ENCODE peak calls at places on chromosomes 12 and 14, in seven cellular contexts. F is IMR-90, V is H9, J is mesendoderm, Y is neuronal stem cell, E is H1, W is mesenchymal stem cell. Q is an unnamed sample.

GRCh38 chr12:102874819-102875218 is 42.2 kb downstream of the PAH start:
- DNase-seq in V (no peak), W (no peak), Y (no peak), J (no peak), E (no peak), F (no peak), Q (no peak)

GRCh38 chr12:105850103-105850968 is 288.4 kb downstream of the NUAK1 start:
- DNase-seq in E (no peak), J (peak; percentile 51), V (no peak), W (no peak), F (no peak), Y (no peak), Q (no peak)

GRCh38 chr12:3980504-3981272 is 107.5 kb upstream of the PARP11 start:
- DNase-seq in E (no peak), F (no peak), Y (no peak), J (no peak), W (no peak), V (no peak), Q (no peak)

GRCh38 chr12:116863275-116863767 is 17.9 kb downstream of the HRK start:
- DNase-seq in W (peak; percentile 21), V (peak; percentile 88), Y (no peak), J (peak; percentile 79), F (peak; percentile 75), E (peak; percentile 47), Q (peak; percentile 26)

GRCh38 chr12:27290501-27291168 is 42.0 kb upstream of the BMAL2 start:
- DNase-seq in E (no peak), W (no peak), F (no peak), J (no peak), V (no peak), Y (no peak), Q (no peak)

GRCh38 chr12:92695577-92695976 is 7.2 kb upstream of the PLEKHG7 start:
- DNase-seq in V (no peak), W (no peak), E (no peak), F (no peak), J (no peak), Y (no peak), Q (no peak)

GRCh38 chr14:92425101-92425500 is 88.5 kb upstream of the RIN3 start:
- DNase-seq in E (no peak), F (peak; percentile 52), J (peak; percentile 36), W (peak; percentile 76), V (no peak), Y (no peak), Q (peak; percentile 87)

GRCh38 chr14:90645842-90646443 is 170.3 kb downstream of the TTC7B start:
- DNase-seq in Y (no peak), V (peak; percentile 91), E (peak; percentile 68), F (peak; percentile 60), J (peak; percentile 95), W (no peak), Q (peak; percentile 80)

GRCh38 chr14:89425931-89426330 is 8.9 kb upstream of the FOXN3 start:
- DNase-seq in W (peak; percentile 93), E (no peak), V (no peak), J (peak; percentile 73), F (peak; percentile 99), Y (no peak), Q (peak; percentile 96)

GRCh38 chr14:24465369-24465768 is 22.8 kb upstream of the SDR39U1 start:
- DNase-seq in E (no peak), J (no peak), W (no peak), V (no peak), Y (no peak), F (no peak), Q (no peak)

GRCh38 chr12:123474493-123475255 is 16.7 kb downstream of the SNRNP35 start:
- DNase-seq in W (no peak), Y (no peak), J (no peak), F (no peak), E (no peak), V (no peak), Q (no peak)

GRCh38 chr12:94621662-94622359 is 28.5 kb downstream of the TMCC3 start:
- DNase-seq in Y (no peak), F (peak; percentile 47), E (no peak), J (no peak), V (no peak), W (peak; percentile 55), Q (peak; percentile 36)

GRCh38 chr12:131832393-131833231 is 4.4 kb downstream of the MMP17 start:
- DNase-seq in Y (no peak), E (no peak), F (peak; percentile 30), V (no peak), J (no peak), W (no peak), Q (no peak)

GRCh38 chr14:56998728-56999127 is 188.4 kb upstream of the OTX2 start:
- DNase-seq in F (no peak), W (no peak), E (no peak), Y (no peak), J (peak; percentile 93), V (no peak), Q (no peak)

GRCh38 chr12:93085383-93086287 is 156.5 kb upstream of the EEA1 start:
- DNase-seq in Y (no peak), F (no peak), E (no peak), W (peak; percentile 27), J (no peak), V (no peak), Q (no peak)

GRCh38 chr14:69500736-69501135 is 16.2 kb downstream of the PLEKHD1 start:
- DNase-seq in V (no peak), W (no peak), J (no peak), E (no peak), Y (no peak), F (no peak), Q (no peak)

GRCh38 chr12:124233041-124233836 is 61.7 kb upstream of the RFLNA start:
- DNase-seq in J (no peak), W (peak; percentile 94), F (peak; percentile 84), Y (no peak), E (no peak), V (no peak), Q (peak; percentile 43)

GRCh38 chr12:644293-644639 is 19.0 kb downstream of the NINJ2 start:
- DNase-seq in Y (no peak), J (no peak), W (no peak), E (no peak), V (no peak), F (no peak), Q (no peak)

GRCh38 chr12:91072931-91073330 is 15.1 kb upstream of the KERA start:
- DNase-seq in V (no peak), W (no peak), F (no peak), J (no peak), E (no peak), Y (no peak), Q (no peak)
- H3K18ac ChIP-seq in V (no peak overlapping the region), W (no peak overlapping the region), F (no peak overlapping the region), J (no peak overlapping the region), E (no peak overlapping the region), Y (no peak overlapping the region), Q (no peak overlapping the region)

DNA sequence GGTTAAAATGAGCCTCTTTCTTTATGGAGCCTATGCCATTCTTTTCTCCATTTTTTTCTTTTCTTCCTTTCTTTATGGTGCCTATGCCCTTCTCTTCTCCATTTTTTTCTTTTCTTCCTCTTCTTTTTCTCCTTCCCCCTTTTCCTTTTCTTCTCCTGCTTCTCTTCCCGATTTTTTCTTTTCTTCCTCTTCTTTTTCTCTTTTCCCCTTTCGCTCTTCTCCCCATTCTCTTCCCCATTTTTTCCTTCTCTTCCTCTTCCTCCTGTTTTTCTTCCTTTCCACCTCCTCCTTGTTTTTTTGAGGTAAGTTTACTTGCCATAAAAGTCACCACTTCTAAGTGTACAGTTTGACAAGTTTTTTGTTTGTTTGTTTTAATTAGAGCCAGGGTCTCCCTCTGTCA is 50.1 kb downstream of the KIAA0586 start:
- DNase-seq in V (no peak), E (no peak), F (no peak), J (no peak), Y (no peak), W (no peak), Q (no peak)
- H2BK120ac ChIP-seq in V (no peak overlapping the region), E (no peak overlapping the region), F (no peak overlapping the region), J (no peak overlapping the region), Y (no peak overlapping the region), W (no peak overlapping the region), Q (no peak overlapping the region)

DNA sequence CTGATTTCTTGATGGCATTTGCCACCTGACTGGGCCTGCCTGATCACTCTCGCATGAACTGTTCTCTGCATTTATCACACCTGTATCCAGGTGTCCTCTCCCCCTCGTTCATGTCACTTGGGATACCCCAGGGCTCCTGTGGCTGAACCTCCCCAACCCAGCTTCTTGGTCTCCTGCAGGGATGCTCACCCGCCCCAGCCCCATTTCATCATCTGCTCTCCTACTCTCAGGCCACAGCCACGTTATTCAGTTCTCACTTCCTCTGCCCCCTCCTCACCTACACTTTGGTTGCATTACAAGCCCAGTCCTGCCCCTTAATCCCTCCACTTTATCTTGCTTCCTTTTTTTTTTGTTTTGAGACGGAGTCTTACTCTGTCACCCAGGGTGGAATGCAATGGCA is 35.5 kb downstream of the TMBIM6 start:
- DNase-seq in E (no peak), W (no peak), Y (no peak), F (no peak), V (no peak), J (peak; percentile 47), Q (no peak)
- H3K18ac ChIP-seq in E (peak overlapping the region; percentile 42), W (no peak overlapping the region), Y (no peak overlapping the region), F (no peak overlapping the region), V (no peak overlapping the region), J (no peak overlapping the region), Q (no peak overlapping the region)

GRCh38 chr14:77276959-77277358 is 6.0 kb upstream of the NGB start:
- DNase-seq in E (no peak), F (no peak), Y (no peak), V (no peak), W (no peak), J (no peak), Q (no peak)
- H2BK120ac ChIP-seq in E (no peak overlapping the region), F (no peak overlapping the region), Y (no peak overlapping the region), V (no peak overlapping the region), W (no peak overlapping the region), J (no peak overlapping the region), Q (no peak overlapping the region)

Q was measured in trophoblast cell.